ENCODE peak calls at places on chromosomes 2 and 18, in nine cellular contexts. F is astrocyte, W is fibroblast of lung, S is gastrocnemius medialis, P is breast epithelium, C is tibial artery, L is dorsolateral prefrontal cortex, N is adrenal gland, H is stomach. M is an unnamed sample. For H3K27me3, the result is how much of the 10 kb centered on the place peaks cover.

GRCh38 chr2:24969784-24970183 is 2.0 kb downstream of the DNAJC27 start:
- DNase-seq in H (no peak), W (peak), P (no peak), F (no peak), N (no peak), L (no peak), S (no peak), C (no peak), M (no peak)

GRCh38 chr2:129857200-129857599 is 122.3 kb upstream of the RAB6C start:
- DNase-seq in C (no peak), L (no peak), S (no peak), H (no peak), W (no peak), N (no peak), P (peak), F (no peak), M (no peak)

GRCh38 chr2:109335586-109336266 is 206.7 kb downstream of the SH3RF3 start:
- DNase-seq in N (no peak), P (no peak), S (no peak), W (peak), L (no peak), H (no peak), F (peak), C (no peak), M (no peak)

GRCh38 chr2:192127434-192127833 is 67.3 kb downstream of the TMEFF2 start:
- DNase-seq in H (no peak), W (peak), S (no peak), P (no peak), F (no peak), L (no peak), N (no peak), C (no peak), M (no peak)

GRCh38 chr2:232097758-232098157 is 136.2 kb downstream of the DIS3L2 start:
- DNase-seq in N (no peak), H (no peak), W (no peak), F (no peak), L (no peak), S (no peak), C (no peak), P (no peak), M (no peak)

GRCh38 chr2:240933966-240934700 is 28.0 kb downstream of the CROCC2 start:
- DNase-seq in H (peak), N (peak), L (peak), P (no peak), F (no peak), C (peak), W (no peak), S (peak), M (no peak)

GRCh38 chr2:121387591-121388325 is 102.8 kb upstream of the TFCP2L1 start:
- DNase-seq in P (no peak), N (no peak), L (no peak), S (no peak), F (peak), C (no peak), H (no peak), W (no peak), M (no peak)

GRCh38 chr2:71696381-71696780 is 243.0 kb downstream of the DYSF start:
- DNase-seq in L (peak), N (no peak), P (no peak), S (no peak), W (no peak), H (no peak), C (peak), F (no peak), M (no peak)

GRCh38 chr18:61893971-61894750 is 1.4 kb upstream of the RNF152 start:
- DNase-seq in P (peak), C (peak), F (no peak), S (peak), W (peak), H (peak), L (peak), N (peak), M (peak)

GRCh38 chr2:12819098-12819465 is 102.3 kb downstream of the TRIB2 start:
- DNase-seq in S (peak), C (peak), N (peak), F (peak), H (peak), L (no peak), W (peak), P (peak), M (no peak)

GRCh38 chr18:79943608-79944125 is 7.8 kb downstream of the SLC66A2 start:
- DNase-seq in H (no peak), L (no peak), N (no peak), C (peak), W (no peak), F (no peak), P (no peak), S (no peak), M (no peak)

GRCh38 chr2:217822296-217823252 is 180.2 kb downstream of the TNS1 start:
- DNase-seq in F (peak), L (no peak), P (peak), N (peak), W (no peak), H (no peak), C (no peak), S (no peak), M (no peak)

GRCh38 chr2:18436408-18437077 is 123.9 kb downstream of the RDH14 start:
- DNase-seq in N (no peak), F (peak), P (no peak), L (no peak), C (no peak), W (no peak), H (no peak), S (no peak), M (no peak)

GRCh38 chr2:42493885-42494433 is at the start of gene KCNG3:
- DNase-seq in F (peak), W (peak), P (no peak), C (no peak), N (peak), S (no peak), L (peak), H (peak), M (peak)

DNA sequence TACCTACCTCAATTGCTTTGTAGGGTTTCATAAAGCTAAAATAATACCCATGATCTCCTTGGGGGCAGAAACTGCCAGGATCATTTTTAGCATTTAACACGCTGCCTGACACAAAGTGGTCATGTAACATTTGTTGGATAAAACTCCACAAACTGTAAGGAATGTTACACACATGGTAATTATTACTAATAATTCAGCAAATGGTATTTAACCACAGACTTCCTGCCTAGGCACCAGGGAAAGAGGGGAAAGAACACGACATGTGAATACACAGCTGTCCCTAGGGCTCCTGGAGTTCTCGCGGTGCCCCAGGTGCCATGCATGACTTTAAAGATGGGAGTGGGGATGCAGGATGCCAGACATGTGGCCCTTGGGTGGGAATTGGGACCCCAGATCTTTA is 43.5 kb downstream of the ASAP2 start:
- DNase-seq in W (no peak), P (no peak), N (no peak), L (no peak), H (no peak), C (no peak), S (no peak), F (no peak), M (no peak)
- H3K27ac ChIP-seq in W (peak), P (peak), N (no peak), L (no peak), H (peak), C (peak), S (peak), F (no peak), M (no peak)

DNA sequence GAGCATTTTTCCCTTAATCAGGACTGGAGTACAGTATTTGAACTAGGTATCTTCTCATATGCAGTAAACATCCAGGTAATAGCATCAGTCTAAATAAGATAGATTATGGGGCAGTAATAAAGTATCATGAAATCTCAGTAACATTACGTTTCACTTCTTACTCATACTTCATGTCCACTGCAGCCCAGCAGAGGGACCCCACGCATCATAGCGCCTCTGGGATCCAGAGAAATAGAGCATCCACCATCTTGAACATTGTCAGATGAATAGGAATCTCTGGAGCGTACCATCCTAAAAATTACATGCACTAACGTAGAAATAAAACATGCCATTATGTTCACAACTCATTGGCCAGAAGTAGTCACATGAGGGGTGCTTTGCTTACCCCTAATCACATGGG is 499.0 kb downstream of the CPS1 start:
- DNase-seq in L (no peak), H (no peak), C (no peak), P (no peak), F (no peak), N (no peak), W (no peak), S (no peak), M (no peak)
- TF ChIP-seq CTCF in L (no peak), H (no peak), C (no peak), P (no peak), F (no peak), N (no peak), W (no peak), S (no peak), M (no peak)

DNA sequence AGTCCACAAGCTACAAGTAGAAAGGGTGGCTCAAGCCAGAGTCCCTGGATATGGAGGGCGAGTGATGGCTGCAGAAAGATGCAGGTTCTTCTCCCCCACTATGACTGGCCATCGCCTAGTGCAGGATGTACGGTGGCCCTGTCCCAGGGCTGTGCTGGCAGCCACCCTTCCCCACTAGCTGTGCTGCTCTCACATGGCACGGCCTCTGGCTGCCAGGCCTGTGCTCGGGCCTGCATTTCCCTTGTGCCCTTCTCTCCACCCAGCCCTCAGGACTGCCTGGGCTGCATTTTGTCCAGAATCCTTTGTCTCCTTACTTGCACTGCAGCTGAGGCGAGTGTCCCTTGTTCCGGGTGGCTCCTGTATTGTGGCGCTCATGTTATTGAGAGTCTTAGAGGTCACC is 1.6 kb upstream of the RAMP1 start:
- DNase-seq in C (no peak), P (no peak), H (no peak), S (no peak), W (no peak), F (no peak), N (no peak), L (no peak), M (no peak)
- H3K27me3 ChIP-seq in C (under half), P (under half), H (under half), S (under half), W (under half), F (under half), N (under half), L (under half), M (under half)

GRCh38 chr18:2625217-2625616 is 30.3 kb upstream of the SMCHD1 start:
- DNase-seq in L (no peak), W (no peak), H (no peak), P (no peak), N (no peak), F (no peak), C (no peak), S (no peak), M (no peak)
- H3K27ac ChIP-seq in L (no peak), W (no peak), H (no peak), P (no peak), N (no peak), F (no peak), C (no peak), S (no peak), M (no peak)

GRCh38 chr2:23198316-23199114 is 186.5 kb upstream of the KLHL29 start:
- DNase-seq in C (no peak), H (no peak), P (no peak), N (no peak), S (no peak), L (no peak), W (no peak), F (no peak), M (no peak)

GRCh38 chr2:23200056-23200455 is 184.9 kb upstream of the KLHL29 start:
- DNase-seq in N (no peak), W (no peak), P (no peak), H (no peak), C (no peak), S (no peak), L (no peak), F (no peak), M (no peak)

GRCh38 chr2:23200460-23201113 is 184.4 kb upstream of the KLHL29 start:
- DNase-seq in S (no peak), C (no peak), N (no peak), H (no peak), L (no peak), W (no peak), F (no peak), P (no peak), M (no peak)

GRCh38 chr2:23203383-23203782 is 181.6 kb upstream of the KLHL29 start:
- DNase-seq in P (no peak), F (no peak), L (no peak), S (no peak), N (no peak), H (no peak), C (no peak), W (no peak), M (no peak)

GRCh38 chr2:23199115-23199918 is 185.7 kb upstream of the KLHL29 start:
- DNase-seq in N (no peak), H (no peak), F (no peak), C (no peak), W (peak), L (no peak), P (no peak), S (no peak), M (no peak)
- TF ChIP-seq CTCF in N (no peak), H (no peak), F (peak), C (no peak), W (peak), L (peak), P (no peak), S (peak), M (peak)

DNA sequence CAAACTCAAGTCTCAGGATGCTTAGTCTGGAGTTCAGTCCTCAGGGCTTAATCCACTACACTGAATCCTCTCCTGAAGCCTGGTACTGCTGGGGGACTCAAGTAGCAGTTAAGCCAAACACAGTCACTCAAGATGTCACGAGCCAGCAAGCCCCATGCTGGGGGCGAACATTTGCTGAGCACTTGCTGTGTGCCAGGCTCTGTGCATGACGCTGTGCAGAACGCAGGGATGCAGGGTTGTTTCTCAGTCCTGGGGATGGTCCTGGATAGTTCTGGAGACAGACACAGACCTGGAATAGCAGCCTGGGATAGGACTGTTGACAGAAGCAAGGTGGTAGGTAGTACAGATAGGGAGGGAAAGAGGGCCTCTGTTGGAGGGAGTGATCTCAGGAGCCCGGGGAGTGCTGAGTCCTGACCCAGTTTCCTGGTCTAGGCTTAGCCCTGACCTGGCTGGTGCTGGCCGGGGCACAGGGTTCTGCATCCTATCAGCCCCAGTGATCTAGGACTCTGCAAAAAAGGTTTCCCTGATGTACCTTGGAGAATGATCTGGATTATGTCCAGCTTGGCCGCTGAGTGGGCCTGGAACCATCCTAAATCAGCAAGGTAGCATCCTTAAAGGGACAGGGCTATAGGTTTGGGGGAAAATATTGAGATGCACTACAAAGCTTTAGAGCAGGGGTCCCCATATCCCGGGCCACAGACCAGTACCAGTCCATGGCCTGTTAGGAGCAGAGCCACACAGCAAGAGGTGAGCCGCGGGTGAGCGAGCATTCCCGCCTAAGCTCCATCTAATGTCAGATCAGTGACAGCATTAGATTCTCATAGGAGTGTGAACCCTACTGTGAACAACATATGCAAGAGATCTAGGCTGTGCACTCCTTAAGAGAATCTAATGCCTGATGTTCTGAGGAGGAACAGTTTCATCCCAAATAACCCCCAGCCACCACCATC is 54.7 kb upstream of the OTOF start:
- DNase-seq in N (no peak), S (no peak), F (no peak), C (peak), H (no peak), L (peak), W (no peak), P (no peak), M (no peak)
- H3K27me3 ChIP-seq in N (under half), S (under half), F (under half), C (under half), H (under half), L (under half), W (under half), P (under half), M (under half)

DNA sequence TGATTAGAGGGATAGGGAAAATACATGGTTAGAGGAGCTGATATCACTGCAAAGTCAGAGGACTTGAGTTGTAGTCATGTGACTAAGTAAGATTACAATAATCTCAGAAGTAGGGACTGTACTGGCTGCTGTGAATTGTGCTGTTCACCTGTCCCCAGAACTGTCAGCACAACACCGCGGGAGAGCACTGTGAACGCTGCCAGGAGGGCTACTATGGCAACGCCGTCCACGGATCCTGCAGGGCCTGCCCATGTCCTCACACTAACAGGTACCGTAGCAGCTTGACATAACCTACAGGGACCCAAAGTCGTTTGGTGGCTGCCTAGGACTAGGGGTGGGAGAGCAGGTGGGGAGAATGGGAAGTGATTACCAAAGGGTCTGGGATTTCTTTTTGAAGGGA is 132.8 kb upstream of the TTC39C start:
- DNase-seq in H (peak), P (no peak), F (no peak), N (no peak), C (no peak), S (no peak), L (no peak), W (no peak), M (no peak)
- H3K27ac ChIP-seq in H (peak), P (peak), F (no peak), N (no peak), C (no peak), S (no peak), L (no peak), W (no peak), M (no peak)

DNA sequence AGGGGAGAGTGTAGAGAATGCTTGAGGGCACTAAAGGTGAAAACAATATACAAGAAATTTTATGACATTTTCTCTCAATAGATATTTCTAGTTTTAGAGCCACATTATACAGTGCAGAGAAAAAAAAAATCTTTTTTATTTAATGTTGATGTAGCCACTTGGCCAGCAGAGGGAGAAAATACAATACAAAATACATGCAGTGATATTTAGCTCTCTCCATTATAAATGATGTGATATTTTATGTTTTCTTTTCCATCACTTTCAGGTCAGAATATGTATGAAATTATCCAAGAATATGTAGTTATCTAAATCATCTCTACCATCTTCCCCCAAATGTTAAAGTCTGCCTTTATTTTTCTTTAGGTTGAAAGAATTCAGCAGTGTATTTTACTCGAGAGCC is 533.6 kb upstream of the FSHR start:
- DNase-seq in C (no peak), P (no peak), L (no peak), W (no peak), N (no peak), F (no peak), H (no peak), S (no peak), M (no peak)
- TF ChIP-seq CTCF in C (peak), P (no peak), L (peak), W (no peak), N (peak), F (peak), H (peak), S (no peak), M (no peak)

DNA sequence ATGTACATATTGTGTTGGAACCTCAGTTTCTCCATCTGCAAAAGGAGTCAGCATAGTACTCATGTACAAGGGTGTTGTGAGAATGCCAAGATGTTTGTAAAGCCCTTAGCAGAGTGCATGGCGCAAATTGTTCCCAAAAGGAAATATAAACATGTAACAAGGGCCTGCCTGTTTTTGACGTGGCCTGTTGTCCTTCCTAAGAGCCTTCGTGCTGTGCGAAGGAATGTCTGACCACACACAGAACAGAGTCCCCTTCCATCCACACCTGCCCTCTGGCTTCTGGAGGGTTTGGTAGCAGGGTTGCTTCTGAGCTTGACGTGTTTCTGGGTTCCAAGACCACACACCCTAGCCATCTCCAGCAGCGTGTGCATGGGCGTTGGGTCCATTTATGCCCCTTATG is 34.9 kb downstream of the CABLES1 start:
- DNase-seq in H (no peak), F (no peak), C (no peak), W (no peak), S (no peak), P (no peak), N (no peak), L (no peak), M (no peak)
- H3K27me3 ChIP-seq in H (under half), F (under half), C (under half), W (under half), S (under half), P (under half), N (under half), L (under half), M (under half)

GRCh38 chr2:167018590-167018989 is 130.3 kb downstream of the XIRP2 start:
- DNase-seq in W (no peak), S (no peak), H (no peak), N (no peak), F (no peak), C (no peak), L (no peak), P (no peak), M (no peak)

GRCh38 chr2:167017021-167017420 is 128.7 kb downstream of the XIRP2 start:
- DNase-seq in S (no peak), C (no peak), P (no peak), F (no peak), H (no peak), W (no peak), L (no peak), N (no peak), M (no peak)

GRCh38 chr2:167013227-167013626 is 124.9 kb downstream of the XIRP2 start:
- DNase-seq in H (no peak), P (no peak), N (no peak), L (no peak), W (peak), F (peak), C (no peak), S (no peak), M (no peak)

DNA sequence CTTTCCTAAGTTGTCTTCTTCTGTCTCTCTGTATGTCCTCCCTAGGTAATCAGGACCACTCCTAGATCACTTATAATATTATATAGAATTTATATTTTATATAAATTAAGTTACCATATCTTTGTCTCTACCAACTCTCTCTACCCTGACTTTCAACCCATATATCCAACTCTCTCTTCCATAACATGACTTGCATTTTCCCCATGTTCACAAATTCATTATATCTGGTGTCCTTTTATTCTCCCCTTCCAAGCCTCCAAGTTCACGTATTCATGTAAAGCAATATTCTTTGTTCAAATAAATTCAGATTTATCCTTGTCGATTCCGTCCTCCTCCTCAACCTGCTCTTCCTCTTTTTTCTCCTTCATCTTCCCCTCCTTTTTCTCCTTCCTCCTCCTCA is 127.5 kb downstream of the XIRP2 start:
- DNase-seq in C (no peak), W (no peak), H (no peak), P (no peak), N (no peak), F (no peak), L (no peak), S (no peak), M (no peak)
- H3K27ac ChIP-seq in C (no peak), W (no peak), H (no peak), P (no peak), N (no peak), F (no peak), L (no peak), S (no peak), M (no peak)

M was measured in CD4-positive, alpha-beta T cell.